ENCODE peak calls at places on chromosomes 12 and 14, in ten cellular contexts. One of them, this sample, is unnamed.

GRCh38 chr12:5259523-5259922 is 172.4 kb upstream of the NTF3 start:
- DNase-seq in substantia nigra: no peak
- DNase-seq in naive thymus-derived CD4-positive, alpha-beta T cell: no peak
- DNase-seq in HFF-Myc: no peak
- DNase-seq in AG04450: no peak
- DNase-seq in globus pallidus: no peak
- DNase-seq in activated CD4-positive, CD25-positive, alpha-beta regulatory T cell: no peak
- DNase-seq in T-helper 17 cell: no peak
- DNase-seq in PC-3: no peak
- DNase-seq in colonic mucosa: no peak
- DNase-seq in this sample: peak

GRCh38 chr12:131959641-131960589 is 10.2 kb downstream of the EP400 start:
- DNase-seq in HFF-Myc: no peak
- DNase-seq in AG04450: no peak
- DNase-seq in T-helper 17 cell: no peak
- DNase-seq in substantia nigra: no peak
- DNase-seq in naive thymus-derived CD4-positive, alpha-beta T cell: no peak
- DNase-seq in activated CD4-positive, CD25-positive, alpha-beta regulatory T cell: no peak
- DNase-seq in PC-3: no peak
- DNase-seq in colonic mucosa: no peak
- DNase-seq in globus pallidus: no peak
- DNase-seq in this sample: no peak

GRCh38 chr14:96380735-96381134 is 11.2 kb upstream of the AK7 start:
- DNase-seq in HFF-Myc: no peak
- DNase-seq in colonic mucosa: no peak
- DNase-seq in PC-3: no peak
- DNase-seq in naive thymus-derived CD4-positive, alpha-beta T cell: no peak
- DNase-seq in substantia nigra: no peak
- DNase-seq in T-helper 17 cell: no peak
- DNase-seq in globus pallidus: no peak
- DNase-seq in AG04450: no peak
- DNase-seq in activated CD4-positive, CD25-positive, alpha-beta regulatory T cell: no peak
- DNase-seq in this sample: no peak

GRCh38 chr14:43706901-43707300 is 800.2 kb downstream of the FSCB start:
- DNase-seq in PC-3: no peak
- DNase-seq in naive thymus-derived CD4-positive, alpha-beta T cell: no peak
- DNase-seq in AG04450: peak
- DNase-seq in globus pallidus: no peak
- DNase-seq in activated CD4-positive, CD25-positive, alpha-beta regulatory T cell: no peak
- DNase-seq in T-helper 17 cell: no peak
- DNase-seq in substantia nigra: no peak
- DNase-seq in HFF-Myc: no peak
- DNase-seq in colonic mucosa: no peak
- DNase-seq in this sample: no peak

GRCh38 chr12:57887631-57888406 is 41.3 kb upstream of the CTDSP2 start:
- DNase-seq in AG04450: no peak
- DNase-seq in T-helper 17 cell: no peak
- DNase-seq in HFF-Myc: no peak
- DNase-seq in activated CD4-positive, CD25-positive, alpha-beta regulatory T cell: no peak
- DNase-seq in naive thymus-derived CD4-positive, alpha-beta T cell: no peak
- DNase-seq in PC-3: peak
- DNase-seq in substantia nigra: no peak
- DNase-seq in globus pallidus: no peak
- DNase-seq in colonic mucosa: peak
- DNase-seq in this sample: peak

GRCh38 chr14:71692496-71692895 is 239.7 kb upstream of the RGS6 start:
- DNase-seq in colonic mucosa: no peak
- DNase-seq in T-helper 17 cell: no peak
- DNase-seq in globus pallidus: peak
- DNase-seq in AG04450: no peak
- DNase-seq in PC-3: peak
- DNase-seq in HFF-Myc: no peak
- DNase-seq in activated CD4-positive, CD25-positive, alpha-beta regulatory T cell: no peak
- DNase-seq in substantia nigra: peak
- DNase-seq in naive thymus-derived CD4-positive, alpha-beta T cell: no peak
- DNase-seq in this sample: no peak

GRCh38 chr14:28083456-28083855 is 683.1 kb upstream of the FOXG1 start:
- DNase-seq in T-helper 17 cell: no peak
- DNase-seq in colonic mucosa: no peak
- DNase-seq in HFF-Myc: no peak
- DNase-seq in AG04450: no peak
- DNase-seq in globus pallidus: no peak
- DNase-seq in activated CD4-positive, CD25-positive, alpha-beta regulatory T cell: no peak
- DNase-seq in PC-3: peak
- DNase-seq in substantia nigra: no peak
- DNase-seq in naive thymus-derived CD4-positive, alpha-beta T cell: no peak
- DNase-seq in this sample: no peak

GRCh38 chr12:127162902-127163301 is 1104.1 kb upstream of the TMEM132C start:
- DNase-seq in AG04450: no peak
- DNase-seq in activated CD4-positive, CD25-positive, alpha-beta regulatory T cell: no peak
- DNase-seq in substantia nigra: no peak
- DNase-seq in naive thymus-derived CD4-positive, alpha-beta T cell: peak
- DNase-seq in globus pallidus: no peak
- DNase-seq in HFF-Myc: peak
- DNase-seq in PC-3: peak
- DNase-seq in T-helper 17 cell: no peak
- DNase-seq in colonic mucosa: no peak
- DNase-seq in this sample: peak

GRCh38 chr14:95460647-95461478 is 55.6 kb downstream of the SYNE3 start:
- DNase-seq in T-helper 17 cell: no peak
- DNase-seq in PC-3: peak
- DNase-seq in activated CD4-positive, CD25-positive, alpha-beta regulatory T cell: no peak
- DNase-seq in AG04450: peak
- DNase-seq in colonic mucosa: peak
- DNase-seq in HFF-Myc: peak
- DNase-seq in substantia nigra: peak
- DNase-seq in globus pallidus: peak
- DNase-seq in naive thymus-derived CD4-positive, alpha-beta T cell: no peak
- DNase-seq in this sample: no peak

GRCh38 chr12:6322969-6323339 is 12.5 kb downstream of the PLEKHG6 start:
- DNase-seq in colonic mucosa: no peak
- DNase-seq in activated CD4-positive, CD25-positive, alpha-beta regulatory T cell: no peak
- DNase-seq in AG04450: no peak
- DNase-seq in T-helper 17 cell: no peak
- DNase-seq in HFF-Myc: no peak
- DNase-seq in globus pallidus: no peak
- DNase-seq in substantia nigra: no peak
- DNase-seq in naive thymus-derived CD4-positive, alpha-beta T cell: no peak
- DNase-seq in PC-3: no peak
- DNase-seq in this sample: no peak